ENCODE peak calls at places on chromosomes 4 and X, in eight cellular contexts. I is left ventricle myocardium inferior, X is mucosa of descending colon, T is retinal pigment epithelial cell, Q is fibroblast of lung, O is MCF 10A, B is nephron progenitor cell, W is B cell. H is an unnamed sample.

GRCh38 chr4:159608434-159608833 is 505.6 kb downstream of the RAPGEF2 start:
- DNase-seq in I (no peak), T (peak; percentile 77), O (peak; percentile 57), Q (no peak), X (no peak), B (no peak), W (no peak), H (no peak)

GRCh38 chr4:133148690-133149363 is at the start of gene PCDH10:
- DNase-seq in O (no peak), B (peak; percentile 96), Q (peak; percentile 95), I (peak; percentile 84), X (peak; percentile 81), W (peak; percentile 14), T (peak; percentile 91), H (peak; percentile 97)

GRCh38 chrX:9646471-9647038 is 119.1 kb downstream of the GPR143 start:
- DNase-seq in W (no peak), Q (no peak), B (no peak), I (no peak), O (no peak), T (peak; percentile 12), X (no peak), H (no peak)

GRCh38 chr4:26194764-26195163 is 126.0 kb upstream of the RBPJ start:
- DNase-seq in X (no peak), W (no peak), T (no peak), B (no peak), O (no peak), I (no peak), Q (no peak), H (no peak)

GRCh38 chrX:115579327-115579726 is 18.4 kb downstream of the PLS3 start:
- DNase-seq in T (no peak), Q (no peak), X (no peak), W (no peak), I (no peak), O (no peak), B (no peak), H (no peak)

GRCh38 chrX:26032141-26032917 is 105.8 kb upstream of the MAGEB18 start:
- DNase-seq in B (no peak), W (no peak), X (no peak), I (no peak), T (no peak), Q (peak; percentile 0), O (no peak), H (no peak)

GRCh38 chrX:150370589-150371312 is 7.6 kb downstream of the MAMLD1 start:
- DNase-seq in O (no peak), X (no peak), I (no peak), W (no peak), B (no peak), T (no peak), Q (no peak), H (no peak)

GRCh38 chr4:168383510-168383909 is 65.0 kb upstream of the DDX60 start:
- DNase-seq in Q (no peak), B (no peak), T (no peak), X (no peak), W (peak; percentile 2), I (no peak), O (no peak), H (no peak)

GRCh38 chrX:120358687-120359086 is 3.2 kb upstream of the ATP1B4 start:
- DNase-seq in B (peak; percentile 9), O (peak; percentile 72), Q (no peak), X (no peak), T (no peak), I (no peak), W (no peak), H (peak; percentile 0)

GRCh38 chr4:177455591-177455990 is 13.4 kb upstream of the AGA start:
- DNase-seq in W (no peak), T (no peak), Q (peak; percentile 47), O (no peak), X (peak; percentile 92), I (no peak), B (no peak), H (no peak)

GRCh38 chr4:185352202-185352601 is 43.5 kb downstream of the LRP2BP start:
- DNase-seq in I (no peak), X (no peak), Q (no peak), O (no peak), B (no peak), T (no peak), W (no peak), H (no peak)

GRCh38 chr4:12084690-12085089 is 656.0 kb upstream of the HS3ST1 start:
- DNase-seq in X (no peak), B (no peak), Q (no peak), T (no peak), O (peak; percentile 3), I (no peak), W (no peak), H (no peak)

GRCh38 chr4:129926936-129927335 is 831.0 kb downstream of the C4orf33 start:
- DNase-seq in O (peak; percentile 21), B (no peak), I (no peak), T (no peak), X (no peak), W (no peak), Q (no peak), H (peak; percentile 9)

GRCh38 chr4:24516926-24517325 is 67.4 kb downstream of the DHX15 start:
- DNase-seq in Q (no peak), I (no peak), O (no peak), T (no peak), B (no peak), X (no peak), W (no peak), H (no peak)

GRCh38 chr4:24513718-24514117 is 70.6 kb downstream of the DHX15 start:
- DNase-seq in I (no peak), Q (no peak), X (no peak), T (no peak), W (no peak), B (no peak), O (no peak), H (no peak)

GRCh38 chr4:24515698-24516097 is 68.7 kb downstream of the DHX15 start:
- DNase-seq in T (no peak), Q (no peak), O (no peak), X (no peak), W (no peak), B (no peak), I (no peak), H (no peak)

GRCh38 chr4:24517676-24518075 is 66.7 kb downstream of the DHX15 start:
- DNase-seq in Q (no peak), X (no peak), O (no peak), I (no peak), W (no peak), B (no peak), T (no peak), H (no peak)

GRCh38 chr4:24514808-24515207 is 69.5 kb downstream of the DHX15 start:
- DNase-seq in X (no peak), Q (no peak), B (no peak), W (no peak), T (no peak), I (no peak), O (no peak), H (no peak)
- TF ChIP-seq CTCF in X (no peak), Q (peak; percentile 27), B (no peak), W (no peak), T (peak; percentile 49), I (peak; percentile 25), O (no peak), H (peak; percentile 64)

DNA sequence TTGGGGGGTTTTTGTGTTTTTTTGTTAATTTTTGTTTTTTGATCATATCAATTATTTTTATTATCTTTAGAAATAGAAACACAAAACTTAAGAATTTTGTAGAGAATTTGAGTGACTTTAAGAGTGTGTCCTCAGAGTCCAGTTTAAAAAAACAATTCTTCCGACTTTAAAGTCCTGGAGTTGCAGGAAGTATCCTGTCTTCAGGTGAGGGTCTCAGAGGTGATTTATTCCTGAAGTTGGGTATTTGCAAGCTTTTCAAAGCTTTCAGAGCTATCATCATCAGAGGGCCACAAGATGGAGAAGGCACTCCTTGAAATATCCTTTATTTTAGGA is 23.0 kb downstream of the TLR10 start:
- DNase-seq in Q (no peak), X (no peak), O (no peak), T (no peak), W (no peak), B (no peak), I (no peak), H (no peak)
- TF ChIP-seq CTCF in Q (no peak), X (no peak), O (no peak), T (no peak), W (peak; percentile 17), B (no peak), I (peak; percentile 53), H (peak; percentile 33)

DNA sequence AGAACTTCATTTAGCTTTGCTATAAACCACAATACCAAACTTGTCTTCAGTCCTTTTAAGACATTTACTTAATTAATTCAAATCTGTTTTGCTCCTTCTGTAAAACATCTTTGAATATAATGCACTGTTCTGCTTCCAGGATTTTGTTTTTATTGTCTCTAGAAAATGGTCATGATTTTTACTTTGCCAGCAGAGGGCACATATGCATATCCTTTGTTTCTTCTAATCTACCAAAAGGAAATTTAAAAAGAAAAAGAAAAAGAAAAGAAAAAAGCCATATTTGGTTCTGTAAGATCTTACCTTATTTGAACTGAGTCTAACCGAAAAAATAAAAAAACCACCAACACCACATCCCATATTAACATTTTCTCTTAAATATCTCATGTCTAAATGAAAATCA is 101.9 kb upstream of the CCSER1 start:
- DNase-seq in T (no peak), Q (peak; percentile 10), I (no peak), X (no peak), O (peak; percentile 20), W (peak; percentile 24), B (no peak), H (no peak)
- TF ChIP-seq CTCF in T (peak; percentile 50), Q (no peak), I (peak; percentile 29), X (no peak), O (peak; percentile 14), W (peak; percentile 52), B (peak; percentile 32), H (peak; percentile 42)

DNA sequence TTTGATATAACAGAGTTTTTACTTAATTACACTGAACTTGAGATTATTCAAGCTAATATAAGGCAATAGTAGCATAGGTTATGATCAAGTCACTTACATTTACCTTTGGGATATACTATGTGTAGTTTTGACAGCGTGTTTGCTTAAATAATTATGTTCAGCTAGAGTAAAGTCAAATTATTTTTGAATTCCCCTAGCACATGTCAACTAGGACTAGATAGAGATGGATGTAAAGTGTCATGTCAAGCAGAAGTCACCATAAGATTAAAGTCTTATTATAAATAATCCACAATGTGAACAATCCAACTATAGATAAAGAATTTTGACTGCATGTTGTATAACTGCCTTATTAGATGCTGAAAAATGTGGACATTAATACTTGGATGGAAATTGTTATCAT is 665.2 kb downstream of the GRID2 start:
- DNase-seq in I (no peak), X (no peak), W (no peak), B (no peak), T (no peak), O (no peak), Q (no peak), H (no peak)
- TF ChIP-seq CTCF in I (no peak), X (no peak), W (no peak), B (no peak), T (no peak), O (no peak), Q (no peak), H (no peak)

GRCh38 chr4:154686838-154687237 is 57.0 kb upstream of the LRAT start:
- DNase-seq in O (peak; percentile 6), I (no peak), T (no peak), B (no peak), W (no peak), X (no peak), Q (peak; percentile 25), H (no peak)
- TF ChIP-seq CTCF in O (peak; percentile 38), I (no peak), T (peak; percentile 20), B (no peak), W (no peak), X (no peak), Q (no peak), H (peak; percentile 47)

GRCh38 chr4:127188847-127189246 is 443.9 kb upstream of the INTU start:
- DNase-seq in B (no peak), W (no peak), Q (peak; percentile 56), X (no peak), T (no peak), I (no peak), O (peak; percentile 33), H (no peak)
- TF ChIP-seq CTCF in B (no peak), W (no peak), Q (no peak), X (no peak), T (peak; percentile 32), I (peak; percentile 32), O (peak; percentile 19), H (no peak)